ENCODE peak calls at places on chromosomes 3 and 15, in eight cellular contexts. One of them, this sample, is unnamed.

GRCh38 chr15:86879250-86880229 is 799.9 kb downstream of the AGBL1 start:
- DNase-seq in fibroblast of mammary gland: no peak
- DNase-seq in uterus: no peak
- DNase-seq in IMR-90: no peak
- DNase-seq in endothelial cell: no peak
- DNase-seq in kidney epithelial cell: no peak
- DNase-seq in AG09309: no peak
- DNase-seq in BE2C: no peak
- DNase-seq in this sample: no peak

GRCh38 chr3:194884649-194885315 is 199.1 kb downstream of the FAM43A start:
- DNase-seq in uterus: no peak
- DNase-seq in endothelial cell: no peak
- DNase-seq in AG09309: no peak
- DNase-seq in IMR-90: no peak
- DNase-seq in fibroblast of mammary gland: peak; percentile 50
- DNase-seq in BE2C: no peak
- DNase-seq in kidney epithelial cell: no peak
- DNase-seq in this sample: no peak

GRCh38 chr3:194300392-194300758 is 50.8 kb downstream of the CPN2 start:
- DNase-seq in IMR-90: peak; percentile 39
- DNase-seq in BE2C: peak; percentile 91
- DNase-seq in kidney epithelial cell: no peak
- DNase-seq in endothelial cell: peak; percentile 41
- DNase-seq in AG09309: no peak
- DNase-seq in fibroblast of mammary gland: peak; percentile 80
- DNase-seq in uterus: peak; percentile 91
- DNase-seq in this sample: peak; percentile 41

GRCh38 chr15:77607111-77607893 is 25.4 kb downstream of the LINGO1 start:
- DNase-seq in kidney epithelial cell: no peak
- DNase-seq in BE2C: peak; percentile 93
- DNase-seq in AG09309: no peak
- DNase-seq in fibroblast of mammary gland: peak; percentile 64
- DNase-seq in IMR-90: peak; percentile 39
- DNase-seq in uterus: peak; percentile 54
- DNase-seq in endothelial cell: no peak
- DNase-seq in this sample: no peak

GRCh38 chr3:174862101-174862500 is 3.0 kb downstream of the NAALADL2 start:
- DNase-seq in uterus: no peak
- DNase-seq in AG09309: no peak
- DNase-seq in fibroblast of mammary gland: peak; percentile 6
- DNase-seq in endothelial cell: no peak
- DNase-seq in IMR-90: no peak
- DNase-seq in BE2C: peak; percentile 8
- DNase-seq in kidney epithelial cell: peak; percentile 12
- DNase-seq in this sample: peak; percentile 77

GRCh38 chr15:38189651-38190280 is 62.9 kb upstream of the SPRED1 start:
- DNase-seq in IMR-90: no peak
- DNase-seq in endothelial cell: no peak
- DNase-seq in BE2C: no peak
- DNase-seq in fibroblast of mammary gland: no peak
- DNase-seq in uterus: no peak
- DNase-seq in kidney epithelial cell: no peak
- DNase-seq in AG09309: no peak
- DNase-seq in this sample: no peak

GRCh38 chr15:72835289-72835890 is 51.8 kb upstream of the ADPGK start:
- DNase-seq in fibroblast of mammary gland: peak; percentile 6
- DNase-seq in endothelial cell: no peak
- DNase-seq in BE2C: no peak
- DNase-seq in IMR-90: no peak
- DNase-seq in kidney epithelial cell: no peak
- DNase-seq in uterus: no peak
- DNase-seq in AG09309: no peak
- DNase-seq in this sample: peak; percentile 28

GRCh38 chr15:92079047-92079446 is 225.5 kb downstream of the SLCO3A1 start:
- DNase-seq in fibroblast of mammary gland: peak; percentile 38
- DNase-seq in AG09309: no peak
- DNase-seq in kidney epithelial cell: no peak
- DNase-seq in uterus: no peak
- DNase-seq in endothelial cell: no peak
- DNase-seq in BE2C: peak; percentile 63
- DNase-seq in IMR-90: no peak
- DNase-seq in this sample: no peak

GRCh38 chr3:150972379-150972985 is at the start of gene CLRN1:
- DNase-seq in AG09309: no peak
- DNase-seq in BE2C: no peak
- DNase-seq in fibroblast of mammary gland: no peak
- DNase-seq in endothelial cell: no peak
- DNase-seq in IMR-90: no peak
- DNase-seq in kidney epithelial cell: no peak
- DNase-seq in uterus: no peak
- DNase-seq in this sample: no peak

GRCh38 chr3:105367406-105368213 is 901 bp downstream of the ALCAM start:
- DNase-seq in endothelial cell: peak; percentile 39
- DNase-seq in BE2C: peak; percentile 53
- DNase-seq in kidney epithelial cell: no peak
- DNase-seq in IMR-90: peak; percentile 70
- DNase-seq in fibroblast of mammary gland: peak; percentile 65
- DNase-seq in uterus: peak; percentile 43
- DNase-seq in AG09309: no peak
- DNase-seq in this sample: peak; percentile 70

DNA sequence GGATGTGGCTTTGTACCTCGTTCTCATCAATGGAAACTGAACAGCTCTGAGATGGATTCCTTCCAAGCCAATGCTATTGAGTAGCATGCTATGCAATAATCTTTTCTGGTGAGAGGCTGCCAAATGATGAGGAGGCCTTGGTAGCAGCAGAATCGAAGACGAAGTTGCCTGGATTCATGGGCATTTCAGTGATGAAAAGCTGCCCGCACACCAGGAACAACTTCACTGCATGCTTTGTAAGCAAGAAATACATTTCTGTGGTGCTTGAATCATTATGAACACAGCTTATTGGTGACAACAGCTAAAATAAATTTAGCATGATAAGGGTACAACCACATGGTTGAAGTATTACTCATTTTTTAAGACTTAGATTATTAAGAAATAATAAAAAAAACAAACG is 246.8 kb upstream of the ROBO1 start:
- DNase-seq in BE2C: no peak
- DNase-seq in fibroblast of mammary gland: no peak
- DNase-seq in IMR-90: no peak
- DNase-seq in kidney epithelial cell: no peak
- DNase-seq in uterus: no peak
- DNase-seq in endothelial cell: no peak
- DNase-seq in AG09309: no peak
- DNase-seq in this sample: no peak
- TF ChIP-seq CTCF in BE2C: no peak
- TF ChIP-seq CTCF in fibroblast of mammary gland: no peak
- TF ChIP-seq CTCF in IMR-90: no peak
- TF ChIP-seq CTCF in kidney epithelial cell: no peak
- TF ChIP-seq CTCF in uterus: no peak
- TF ChIP-seq CTCF in endothelial cell: no peak
- TF ChIP-seq CTCF in AG09309: no peak
- TF ChIP-seq CTCF in this sample: no peak

DNA sequence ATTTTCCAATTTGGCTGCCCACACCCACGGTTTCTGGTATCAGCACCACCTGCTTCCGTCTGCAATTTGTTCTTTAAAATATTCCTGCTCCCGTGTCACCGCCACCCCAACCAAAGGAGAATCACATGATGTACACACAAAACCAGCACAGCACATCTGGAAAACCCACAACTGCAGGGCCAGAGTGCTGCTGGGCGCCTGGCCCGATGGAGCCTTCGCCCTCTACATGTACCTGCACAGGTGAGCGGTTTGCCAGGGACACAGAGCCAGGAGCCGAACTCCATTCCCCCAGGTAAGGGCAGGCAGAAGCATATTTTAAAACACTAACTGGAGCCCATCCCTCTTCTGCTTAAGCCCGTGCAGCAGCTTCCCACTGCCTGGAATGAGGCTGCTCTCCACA is 75.6 kb downstream of the ADAMTS17 start:
- DNase-seq in fibroblast of mammary gland: no peak
- DNase-seq in BE2C: no peak
- DNase-seq in endothelial cell: no peak
- DNase-seq in AG09309: no peak
- DNase-seq in kidney epithelial cell: no peak
- DNase-seq in uterus: no peak
- DNase-seq in IMR-90: no peak
- DNase-seq in this sample: no peak
- TF ChIP-seq CTCF in fibroblast of mammary gland: no peak
- TF ChIP-seq CTCF in BE2C: no peak
- TF ChIP-seq CTCF in endothelial cell: no peak
- TF ChIP-seq CTCF in AG09309: no peak
- TF ChIP-seq CTCF in kidney epithelial cell: no peak
- TF ChIP-seq CTCF in uterus: no peak
- TF ChIP-seq CTCF in IMR-90: no peak
- TF ChIP-seq CTCF in this sample: no peak

GRCh38 chr15:65927545-65927944 is 58.3 kb downstream of the RAB11A start:
- DNase-seq in uterus: no peak
- DNase-seq in kidney epithelial cell: no peak
- DNase-seq in AG09309: no peak
- DNase-seq in endothelial cell: no peak
- DNase-seq in BE2C: no peak
- DNase-seq in IMR-90: no peak
- DNase-seq in fibroblast of mammary gland: peak; percentile 8
- DNase-seq in this sample: no peak
- TF ChIP-seq CTCF in uterus: no peak
- TF ChIP-seq CTCF in kidney epithelial cell: peak; percentile 23
- TF ChIP-seq CTCF in AG09309: peak; percentile 11
- TF ChIP-seq CTCF in endothelial cell: peak; percentile 25
- TF ChIP-seq CTCF in BE2C: peak; percentile 18
- TF ChIP-seq CTCF in IMR-90: peak; percentile 19
- TF ChIP-seq CTCF in fibroblast of mammary gland: peak; percentile 20
- TF ChIP-seq CTCF in this sample: peak; percentile 35

GRCh38 chr15:88258021-88258641 is 1.6 kb upstream of the NTRK3 start:
- DNase-seq in kidney epithelial cell: no peak
- DNase-seq in endothelial cell: peak; percentile 71
- DNase-seq in AG09309: no peak
- DNase-seq in BE2C: peak; percentile 81
- DNase-seq in fibroblast of mammary gland: no peak
- DNase-seq in uterus: no peak
- DNase-seq in IMR-90: no peak
- DNase-seq in this sample: no peak
- TF ChIP-seq CTCF in kidney epithelial cell: peak; percentile 45
- TF ChIP-seq CTCF in endothelial cell: peak; percentile 73
- TF ChIP-seq CTCF in AG09309: peak; percentile 24
- TF ChIP-seq CTCF in BE2C: peak; percentile 80
- TF ChIP-seq CTCF in fibroblast of mammary gland: peak; percentile 5
- TF ChIP-seq CTCF in uterus: no peak
- TF ChIP-seq CTCF in IMR-90: no peak
- TF ChIP-seq CTCF in this sample: no peak

DNA sequence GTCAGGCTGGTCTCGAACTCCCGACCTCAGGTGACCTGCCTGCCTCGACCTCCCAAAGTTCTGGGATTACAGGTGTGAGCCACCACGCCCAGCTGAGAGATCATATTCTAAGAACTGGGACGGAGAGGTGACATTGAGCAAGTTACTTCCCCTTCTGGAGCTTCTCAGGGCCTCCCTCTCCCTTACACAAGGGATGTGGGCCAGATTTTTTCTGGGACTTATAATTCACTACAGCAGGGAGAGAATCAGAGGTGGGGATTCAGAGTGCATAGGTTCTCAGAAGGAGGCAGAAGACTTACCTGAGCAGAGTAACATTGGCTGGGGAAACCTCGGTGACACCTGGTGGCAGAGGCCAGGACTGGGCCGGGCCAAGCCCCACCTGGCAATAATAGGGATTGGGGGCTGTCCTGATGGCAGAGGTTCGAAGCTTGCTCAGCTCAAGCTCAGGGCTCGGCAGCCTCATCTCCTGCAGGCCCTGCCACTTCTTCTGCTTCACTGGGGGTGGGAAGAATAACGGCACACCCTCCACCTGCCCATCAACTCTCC is 6.8 kb downstream of the LTK start:
- DNase-seq in kidney epithelial cell: no peak
- DNase-seq in uterus: no peak
- DNase-seq in endothelial cell: no peak
- DNase-seq in IMR-90: no peak
- DNase-seq in BE2C: no peak
- DNase-seq in AG09309: no peak
- DNase-seq in fibroblast of mammary gland: no peak
- DNase-seq in this sample: no peak
- TF ChIP-seq CTCF in kidney epithelial cell: no peak
- TF ChIP-seq CTCF in uterus: no peak
- TF ChIP-seq CTCF in endothelial cell: no peak
- TF ChIP-seq CTCF in IMR-90: no peak
- TF ChIP-seq CTCF in BE2C: no peak
- TF ChIP-seq CTCF in AG09309: no peak
- TF ChIP-seq CTCF in fibroblast of mammary gland: no peak
- TF ChIP-seq CTCF in this sample: peak; percentile 11

DNA sequence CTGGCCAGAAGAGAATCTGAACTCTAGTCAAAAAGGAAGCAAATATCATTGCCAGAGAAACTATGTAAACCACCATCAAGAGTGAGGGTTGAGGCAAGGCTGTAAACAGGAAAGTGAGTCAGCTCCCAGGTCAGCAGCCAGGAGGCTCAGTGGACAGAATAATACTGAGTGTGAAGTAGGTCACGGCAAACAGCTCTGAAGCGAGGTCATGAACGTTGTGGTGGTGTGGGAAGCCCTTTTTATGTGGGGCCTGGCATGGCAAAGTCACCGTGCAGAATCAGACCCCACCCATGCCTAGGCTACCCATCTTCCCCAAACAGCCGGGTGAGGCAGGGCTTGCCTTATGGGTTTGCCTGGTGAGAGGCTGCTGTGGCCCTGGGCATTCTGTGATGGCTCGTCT is 43.9 kb downstream of the THBS1 start:
- DNase-seq in fibroblast of mammary gland: peak; percentile 93
- DNase-seq in IMR-90: peak; percentile 93
- DNase-seq in endothelial cell: no peak
- DNase-seq in AG09309: peak; percentile 82
- DNase-seq in uterus: peak; percentile 64
- DNase-seq in kidney epithelial cell: peak; percentile 50
- DNase-seq in BE2C: no peak
- DNase-seq in this sample: peak; percentile 85
- TF ChIP-seq CTCF in fibroblast of mammary gland: no peak
- TF ChIP-seq CTCF in IMR-90: no peak
- TF ChIP-seq CTCF in endothelial cell: no peak
- TF ChIP-seq CTCF in AG09309: no peak
- TF ChIP-seq CTCF in uterus: no peak
- TF ChIP-seq CTCF in kidney epithelial cell: no peak
- TF ChIP-seq CTCF in BE2C: no peak
- TF ChIP-seq CTCF in this sample: no peak

GRCh38 chr3:113769551-113769950 is 22.7 kb downstream of the ATP6V1A start:
- DNase-seq in IMR-90: peak; percentile 70
- DNase-seq in fibroblast of mammary gland: peak; percentile 54
- DNase-seq in AG09309: no peak
- DNase-seq in kidney epithelial cell: no peak
- DNase-seq in endothelial cell: no peak
- DNase-seq in uterus: no peak
- DNase-seq in BE2C: no peak
- DNase-seq in this sample: peak; percentile 52
- TF ChIP-seq CTCF in IMR-90: peak; percentile 16
- TF ChIP-seq CTCF in fibroblast of mammary gland: peak; percentile 10
- TF ChIP-seq CTCF in AG09309: no peak
- TF ChIP-seq CTCF in kidney epithelial cell: no peak
- TF ChIP-seq CTCF in endothelial cell: no peak
- TF ChIP-seq CTCF in uterus: no peak
- TF ChIP-seq CTCF in BE2C: no peak
- TF ChIP-seq CTCF in this sample: no peak